ENCODE peak calls at places on chromosomes 16 and 17, in five cellular contexts. T is GM19239; Q is CD4-positive, CD25-positive, alpha-beta regulatory T cell; Z is iPS-NIHi11; O is HTR-8/SVneo. Y is an unnamed sample.

GRCh38 chr17:80593171-80593570 is 48.5 kb downstream of the RPTOR start:
- DNase-seq in O (no peak), Q (no peak), Z (no peak), T (no peak), Y (no peak)

GRCh38 chr17:58513391-58513912 is 986 bp downstream of the MTMR4 start:
- DNase-seq in Q (no peak), Z (no peak), T (no peak), O (no peak), Y (no peak)

GRCh38 chr16:30741461-30741914 is 6.7 kb upstream of the PHKG2 start:
- DNase-seq in T (no peak), Q (no peak), O (peak), Z (no peak), Y (no peak)

GRCh38 chr16:49842972-49843371 is 12.9 kb downstream of the ZNF423 start:
- DNase-seq in T (no peak), O (no peak), Q (no peak), Z (no peak), Y (no peak)

GRCh38 chr16:86073763-86074493 is 175.0 kb downstream of the IRF8 start:
- DNase-seq in Z (no peak), O (no peak), T (no peak), Q (no peak), Y (no peak)

GRCh38 chr16:22222998-22223397 is 16.9 kb downstream of the EEF2K start:
- DNase-seq in T (no peak), Q (no peak), Z (no peak), O (no peak), Y (no peak)

GRCh38 chr16:85430523-85431381 is 182.4 kb upstream of the GSE1 start:
- DNase-seq in T (no peak), O (no peak), Z (no peak), Q (no peak), Y (no peak)

GRCh38 chr16:75922250-75922649 is 196.0 kb upstream of the CPHXL start:
- DNase-seq in T (no peak), Q (no peak), O (no peak), Z (no peak), Y (no peak)

GRCh38 chr16:27446721-27447120 is 44.7 kb downstream of the IL21R start:
- DNase-seq in Q (peak), T (no peak), O (no peak), Z (no peak), Y (peak)

GRCh38 chr17:8376302-8377067 is at the start of gene KRABD2:
- DNase-seq in T (peak), Q (peak), O (peak), Z (peak), Y (peak)

GRCh38 chr17:42475853-42476252 is 17.2 kb downstream of the ATP6V0A1 start:
- DNase-seq in Q (no peak), T (no peak), Z (no peak), O (no peak), Y (no peak)

GRCh38 chr17:82114447-82114846 is 16.4 kb upstream of the FASN start:
- DNase-seq in O (no peak), T (no peak), Q (no peak), Z (no peak), Y (no peak)

GRCh38 chr17:45835481-45835880 is 9.2 kb upstream of the SPPL2C start:
- DNase-seq in Q (no peak), T (no peak), O (no peak), Z (no peak), Y (no peak)

GRCh38 chr17:14019186-14019956 is 49.9 kb upstream of the COX10 start:
- DNase-seq in Q (peak), Z (no peak), O (peak), T (no peak), Y (no peak)

GRCh38 chr16:8686879-8687278 is 12.5 kb downstream of the ABAT start:
- DNase-seq in T (no peak), Z (no peak), O (no peak), Q (no peak), Y (no peak)

Y was measured in GM12892.